ENCODE peak calls at places on chromosomes 1 and 21, in seven cellular contexts. R, A, F, M, B, S and Q are unnamed samples.

GRCh38 chr1:78081980-78082860 is 36.5 kb downstream of the GIPC2 start:
- DNase-seq in R (peak), A (no peak), F (no peak), M (no peak), B (no peak), S (no peak), Q (no peak)

GRCh38 chr1:114666954-114667353 is 2.9 kb downstream of the DENND2C start:
- DNase-seq in R (no peak), A (no peak), F (no peak), M (no peak), B (no peak), S (no peak), Q (no peak)

GRCh38 chr1:117628343-117628742 is 22.5 kb downstream of the TENT5C start:
- DNase-seq in R (no peak), A (no peak), F (no peak), M (no peak), B (no peak), S (no peak), Q (no peak)

GRCh38 chr1:228980232-228980969 is 245.1 kb downstream of the RHOU start:
- DNase-seq in R (no peak), A (no peak), F (no peak), M (no peak), B (no peak), S (no peak), Q (no peak)

GRCh38 chr1:87103099-87103498 is 188.7 kb downstream of the HS2ST1 start:
- DNase-seq in R (no peak), A (no peak), F (no peak), M (no peak), B (no peak), S (no peak), Q (no peak)

GRCh38 chr1:42334240-42335049 is 590 bp downstream of the FOXJ3 start:
- DNase-seq in R (peak), A (peak), F (peak), M (peak), B (no peak), S (peak), Q (peak)

GRCh38 chr1:22978299-22978698 is 5.6 kb upstream of the LACTBL1 start:
- DNase-seq in R (peak), A (peak), F (no peak), M (no peak), B (no peak), S (peak), Q (no peak)

GRCh38 chr1:157399984-157400382 is 152.3 kb downstream of the FCRL5 start:
- DNase-seq in R (peak), A (no peak), F (peak), M (no peak), B (no peak), S (no peak), Q (peak)

GRCh38 chr1:52842643-52843310 is at the start of gene ZYG11A:
- DNase-seq in R (peak), A (peak), F (peak), M (peak), B (no peak), S (peak), Q (peak)

GRCh38 chr1:11289064-11289463 is 16.1 kb downstream of the UBIAD1 start:
- DNase-seq in R (no peak), A (no peak), F (no peak), M (no peak), B (no peak), S (no peak), Q (no peak)

GRCh38 chr1:33680281-33680840 is 183.5 kb upstream of the HMGB4 start:
- DNase-seq in R (no peak), A (no peak), F (no peak), M (no peak), B (no peak), S (no peak), Q (no peak)

GRCh38 chr1:8879348-8880067 is 1.0 kb upstream of the ENO1 start:
- DNase-seq in R (no peak), A (no peak), F (no peak), M (peak), B (no peak), S (peak), Q (no peak)

GRCh38 chr1:22976127-22976460 is 3.4 kb upstream of the LACTBL1 start:
- DNase-seq in R (no peak), A (no peak), F (no peak), M (no peak), B (no peak), S (no peak), Q (no peak)

GRCh38 chr21:42021751-42022430 is 11.7 kb upstream of the ZBTB21 start:
- DNase-seq in R (no peak), A (no peak), F (no peak), M (no peak), B (no peak), S (no peak), Q (no peak)

GRCh38 chr1:175268720-175269119 is 76.1 kb upstream of the KIAA0040 start:
- DNase-seq in R (no peak), A (no peak), F (no peak), M (no peak), B (no peak), S (no peak), Q (no peak)

GRCh38 chr1:88998716-88999115 is 6.3 kb upstream of the KYAT3 start:
- DNase-seq in R (peak), A (no peak), F (peak), M (no peak), B (peak), S (peak), Q (peak)

GRCh38 chr21:37032293-37032692 is 25.8 kb downstream of the RIPPLY3 start:
- DNase-seq in R (no peak), A (no peak), F (no peak), M (no peak), B (no peak), S (no peak), Q (no peak)

GRCh38 chr1:204600203-204600602 is 84.0 kb downstream of the MDM4 start:
- DNase-seq in R (no peak), A (no peak), F (no peak), M (no peak), B (no peak), S (no peak), Q (no peak)

GRCh38 chr1:19792237-19793002 is 7.3 kb downstream of the TMCO4 start:
- DNase-seq in R (no peak), A (no peak), F (no peak), M (no peak), B (no peak), S (no peak), Q (no peak)

GRCh38 chr1:72281144-72281543 is 1.2 kb downstream of the NEGR1 start:
- DNase-seq in R (no peak), A (no peak), F (no peak), M (no peak), B (no peak), S (no peak), Q (no peak)

GRCh38 chr1:47710075-47711071 is 272.5 kb downstream of the FOXD2 start:
- DNase-seq in R (peak), A (peak), F (peak), M (peak), B (no peak), S (peak), Q (no peak)

GRCh38 chr1:43974443-43975248 is at the start of gene ATP6V0B:
- DNase-seq in R (peak), A (peak), F (peak), M (peak), B (peak), S (peak), Q (peak)

GRCh38 chr1:236590553-236591150 is 13.7 kb downstream of the HEATR1 start:
- DNase-seq in R (no peak), A (no peak), F (no peak), M (no peak), B (no peak), S (no peak), Q (no peak)

GRCh38 chr1:24009406-24009805 is 29.3 kb upstream of the SRSF10 start:
- DNase-seq in R (peak), A (no peak), F (no peak), M (no peak), B (no peak), S (peak), Q (peak)

GRCh38 chr1:153402226-153402625 is 11.4 kb upstream of the S100A8 start:
- DNase-seq in R (no peak), A (no peak), F (no peak), M (no peak), B (no peak), S (no peak), Q (no peak)

GRCh38 chr1:30087465-30087864 is 635.9 kb downstream of the MATN1 start:
- DNase-seq in R (no peak), A (no peak), F (no peak), M (no peak), B (no peak), S (peak), Q (peak)

GRCh38 chr1:197441990-197442389 is 173.9 kb downstream of the CRB1 start:
- DNase-seq in R (peak), A (no peak), F (no peak), M (no peak), B (no peak), S (no peak), Q (no peak)

GRCh38 chr1:173258484-173259264 is 51.5 kb upstream of the TNFSF4 start:
- DNase-seq in R (no peak), A (no peak), F (no peak), M (no peak), B (no peak), S (peak), Q (no peak)

GRCh38 chr1:145858238-145858936 is 494 bp downstream of the PIAS3 start:
- DNase-seq in R (peak), A (no peak), F (peak), M (peak), B (peak), S (peak), Q (peak)

GRCh38 chr1:173900992-173901391 is 16.1 kb downstream of the SERPINC1 start:
- DNase-seq in R (no peak), A (no peak), F (no peak), M (no peak), B (no peak), S (no peak), Q (no peak)

GRCh38 chr1:27922272-27922671 is 12.5 kb upstream of the SMPDL3B start:
- DNase-seq in R (no peak), A (no peak), F (no peak), M (no peak), B (no peak), S (no peak), Q (no peak)

GRCh38 chr1:169509354-169509753 is 23.6 kb upstream of the SLC19A2 start:
- DNase-seq in R (peak), A (no peak), F (no peak), M (no peak), B (no peak), S (no peak), Q (no peak)

GRCh38 chr1:15885701-15886612 is 38.5 kb downstream of the SPEN start:
- DNase-seq in R (peak), A (peak), F (no peak), M (no peak), B (peak), S (peak), Q (peak)